ENCODE peak calls at places on chromosomes 2 and 18, in four cellular contexts. Z is PC-9, J is lower leg skin, M is IMR-90. D is an unnamed sample.

GRCh38 chr2:190344275-190344827 is 962 bp downstream of the INPP1 start:
- DNase-seq in Z (no peak), M (no peak), J (no peak), D (peak)

GRCh38 chr2:176092270-176093144 is at the start of gene HOXD13:
- DNase-seq in M (no peak), Z (no peak), J (peak), D (no peak)

GRCh38 chr2:165594935-165595255 is 125.4 kb downstream of the CSRNP3 start:
- DNase-seq in Z (no peak), J (no peak), M (no peak), D (no peak)

GRCh38 chr2:20916604-20917286 is 93.8 kb upstream of the LDAH start:
- DNase-seq in J (no peak), Z (no peak), M (peak), D (peak)

GRCh38 chr2:3329491-3329890 is 48.1 kb downstream of the EIPR1 start:
- DNase-seq in J (peak), M (no peak), Z (no peak), D (no peak)

GRCh38 chr2:215619989-215620388 is 184.1 kb upstream of the FN1 start:
- DNase-seq in Z (peak), J (no peak), M (no peak), D (no peak)

GRCh38 chr2:47344890-47345583 is 57.9 kb upstream of the MSH2 start:
- DNase-seq in M (peak), Z (peak), J (peak), D (peak)

GRCh38 chr2:20050104-20050711 is 1.2 kb downstream of the LAPTM4A start:
- DNase-seq in M (peak), J (no peak), Z (peak), D (peak)

GRCh38 chr2:109290887-109291675 is 162.1 kb downstream of the SH3RF3 start:
- DNase-seq in Z (no peak), J (no peak), M (peak), D (no peak)

GRCh38 chr2:238090887-238091286 is 9.3 kb upstream of the ESPNL start:
- DNase-seq in Z (no peak), M (no peak), J (no peak), D (no peak)

GRCh38 chr2:105789745-105790466 is 45.2 kb downstream of the NCK2 start:
- DNase-seq in J (peak), M (peak), Z (no peak), D (peak)

GRCh38 chr2:182259629-182260150 is 167.1 kb downstream of the PDE1A start:
- DNase-seq in M (peak), Z (no peak), J (no peak), D (peak)

GRCh38 chr18:80009661-80010550 is 21.5 kb upstream of the TXNL4A start:
- DNase-seq in M (peak), Z (peak), J (no peak), D (peak)

GRCh38 chr2:241123816-241124536 is 21.9 kb upstream of the MTERF4 start:
- DNase-seq in J (no peak), Z (peak), M (no peak), D (no peak)

GRCh38 chr2:184030978-184031377 is 567.4 kb upstream of the ZNF804A start:
- DNase-seq in Z (no peak), M (no peak), J (no peak), D (no peak)

GRCh38 chr2:218322756-218323525 is 30.6 kb upstream of the TMBIM1 start:
- DNase-seq in M (peak), J (peak), Z (peak), D (peak)

GRCh38 chr2:28663359-28663758 is 88.3 kb upstream of the PPP1CB start:
- DNase-seq in J (no peak), Z (no peak), M (peak), D (peak)

GRCh38 chr18:70332694-70333093 is 43.8 kb downstream of the SOCS6 start:
- DNase-seq in Z (no peak), M (peak), J (no peak), D (peak)

GRCh38 chr2:37560241-37560848 is 111.1 kb downstream of the CDC42EP3 start:
- DNase-seq in M (no peak), J (no peak), Z (no peak), D (no peak)

GRCh38 chr2:45962522-45962921 is 311.0 kb downstream of the PRKCE start:
- DNase-seq in M (peak), J (no peak), Z (no peak), D (peak)

GRCh38 chr2:28185881-28186280 is 206.8 kb upstream of the FOSL2 start:
- DNase-seq in M (peak), J (no peak), Z (no peak), D (peak)

GRCh38 chr2:148660999-148661398 is 16.4 kb downstream of the EPC2 start:
- DNase-seq in M (peak), J (no peak), Z (no peak), D (peak)

GRCh38 chr2:45843136-45843535 is 191.7 kb downstream of the PRKCE start:
- DNase-seq in J (no peak), Z (no peak), M (no peak), D (no peak)

GRCh38 chr2:53632714-53633113 is 134.9 kb upstream of the CHAC2 start:
- DNase-seq in Z (no peak), J (no peak), M (peak), D (peak)

GRCh38 chr2:161414385-161415040 is 1.6 kb upstream of the TBR1 start:
- DNase-seq in J (no peak), M (peak), Z (peak), D (peak)

GRCh38 chr2:33216508-33217182 is 259.8 kb upstream of the RASGRP3 start:
- DNase-seq in M (peak), J (no peak), Z (no peak), D (no peak)

GRCh38 chr2:127081826-127082633 is 24.9 kb downstream of the BIN1 start:
- DNase-seq in J (no peak), M (peak), Z (no peak), D (no peak)

GRCh38 chr18:9175115-9175514 is 38.5 kb downstream of the ANKRD12 start:
- DNase-seq in J (no peak), M (no peak), Z (no peak), D (no peak)

GRCh38 chr2:238916176-238916874 is 68.4 kb downstream of the TWIST2 start:
- DNase-seq in M (no peak), Z (no peak), J (peak), D (no peak)

GRCh38 chr2:100042559-100042958 is 99.8 kb downstream of the AFF3 start:
- DNase-seq in M (no peak), Z (no peak), J (no peak), D (no peak)

GRCh38 chr2:170819941-170820646 is 3.4 kb downstream of the GAD1 start:
- DNase-seq in Z (no peak), M (no peak), J (peak), D (no peak)

GRCh38 chr2:209523778-209524362 is 100.0 kb downstream of the MAP2 start:
- DNase-seq in M (peak), Z (no peak), J (no peak), D (no peak)

GRCh38 chr18:3879114-3879835 is 429.3 kb downstream of the TGIF1 start:
- DNase-seq in J (no peak), M (no peak), Z (no peak), D (no peak)

GRCh38 chr2:170307052-170307451 is 129.1 kb downstream of the MYO3B start:
- DNase-seq in J (no peak), M (no peak), Z (no peak), D (no peak)

GRCh38 chr18:11996907-11997306 is 15.6 kb downstream of the IMPA2 start:
- DNase-seq in Z (no peak), M (no peak), J (no peak), D (no peak)

GRCh38 chr2:35548171-35548570 is 807.4 kb upstream of the CRIM1 start:
- DNase-seq in Z (no peak), J (no peak), M (peak), D (peak)

GRCh38 chr2:204681412-204681811 is 136.1 kb downstream of the PARD3B start:
- DNase-seq in M (peak), J (no peak), Z (no peak), D (peak)

GRCh38 chr2:209505410-209505809 is 81.6 kb downstream of the MAP2 start:
- DNase-seq in J (no peak), M (no peak), Z (no peak), D (no peak)

GRCh38 chr2:171579481-171579880 is 57.2 kb downstream of the CYBRD1 start:
- DNase-seq in Z (no peak), M (peak), J (no peak), D (no peak)

GRCh38 chr2:206085742-206086445 is at the start of gene INO80D:
- DNase-seq in M (peak), J (peak), Z (peak), D (peak)
- TF ChIP-seq CTCF in M (peak), J (peak), Z (peak), D (peak)

GRCh38 chr2:154697422-154698237 is 865 bp upstream of the KCNJ3 start:
- DNase-seq in Z (peak), J (no peak), M (no peak), D (no peak)
- H3K4me3 ChIP-seq in Z (no peak), J (no peak), M (no peak), D (no peak)

GRCh38 chr2:231530099-231531085 is at the start of gene NMUR1:
- DNase-seq in Z (peak), J (peak), M (no peak), D (no peak)
- TF ChIP-seq CTCF in Z (peak), J (no peak), M (peak), D (peak)

GRCh38 chr2:62110415-62111025 is 85.4 kb upstream of the B3GNT2 start:
- DNase-seq in M (peak), J (no peak), Z (no peak), D (no peak)
- H3K4me3 ChIP-seq in M (no peak), J (no peak), Z (no peak), D (no peak)

GRCh38 chr2:69208023-69208595 is 178.9 kb downstream of the GFPT1 start:
- DNase-seq in Z (no peak), J (no peak), M (no peak), D (no peak)
- TF ChIP-seq CTCF in Z (peak), J (no peak), M (peak), D (peak)

DNA sequence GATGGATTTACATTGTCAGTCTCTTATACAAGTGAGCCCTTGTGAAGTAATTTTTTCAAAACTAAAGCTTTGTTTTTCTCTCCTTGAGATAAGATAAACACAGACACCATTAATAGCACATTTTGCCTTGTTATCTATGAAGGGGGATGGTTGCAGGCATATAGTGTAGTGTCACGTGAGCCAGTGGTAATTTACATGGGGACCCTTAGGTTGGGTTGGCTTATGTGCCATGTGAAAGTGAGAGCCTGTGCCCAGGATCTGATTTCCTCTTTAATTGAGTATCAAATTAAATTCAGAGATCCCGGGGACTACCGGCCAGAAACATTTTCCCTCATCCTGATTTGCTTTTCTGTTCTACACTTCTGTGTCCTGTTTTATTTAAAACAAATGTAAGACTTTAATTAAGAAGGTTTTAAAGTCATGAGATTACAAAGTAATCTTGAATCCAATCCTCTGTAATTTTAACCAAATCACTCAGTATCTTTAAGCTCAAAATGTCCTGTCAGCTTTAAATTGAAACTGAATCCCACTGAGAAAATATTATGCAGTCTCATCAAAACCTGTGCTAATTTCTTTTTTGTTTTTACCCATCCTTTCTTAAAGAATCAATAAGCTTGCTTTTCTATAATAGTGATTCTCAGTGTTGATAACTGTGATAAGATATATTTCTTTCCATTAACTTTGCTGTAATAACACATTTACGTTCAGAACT is 63.8 kb downstream of the PTPRM start:
- DNase-seq in M (no peak), J (no peak), Z (no peak), D (no peak)
- H3K4me3 ChIP-seq in M (no peak), J (no peak), Z (no peak), D (no peak)

GRCh38 chr2:121748202-121748601 is 7.2 kb upstream of the TSN start:
- DNase-seq in J (no peak), M (peak), Z (peak), D (peak)
- TF ChIP-seq CTCF in J (no peak), M (peak), Z (peak), D (peak)

DNA sequence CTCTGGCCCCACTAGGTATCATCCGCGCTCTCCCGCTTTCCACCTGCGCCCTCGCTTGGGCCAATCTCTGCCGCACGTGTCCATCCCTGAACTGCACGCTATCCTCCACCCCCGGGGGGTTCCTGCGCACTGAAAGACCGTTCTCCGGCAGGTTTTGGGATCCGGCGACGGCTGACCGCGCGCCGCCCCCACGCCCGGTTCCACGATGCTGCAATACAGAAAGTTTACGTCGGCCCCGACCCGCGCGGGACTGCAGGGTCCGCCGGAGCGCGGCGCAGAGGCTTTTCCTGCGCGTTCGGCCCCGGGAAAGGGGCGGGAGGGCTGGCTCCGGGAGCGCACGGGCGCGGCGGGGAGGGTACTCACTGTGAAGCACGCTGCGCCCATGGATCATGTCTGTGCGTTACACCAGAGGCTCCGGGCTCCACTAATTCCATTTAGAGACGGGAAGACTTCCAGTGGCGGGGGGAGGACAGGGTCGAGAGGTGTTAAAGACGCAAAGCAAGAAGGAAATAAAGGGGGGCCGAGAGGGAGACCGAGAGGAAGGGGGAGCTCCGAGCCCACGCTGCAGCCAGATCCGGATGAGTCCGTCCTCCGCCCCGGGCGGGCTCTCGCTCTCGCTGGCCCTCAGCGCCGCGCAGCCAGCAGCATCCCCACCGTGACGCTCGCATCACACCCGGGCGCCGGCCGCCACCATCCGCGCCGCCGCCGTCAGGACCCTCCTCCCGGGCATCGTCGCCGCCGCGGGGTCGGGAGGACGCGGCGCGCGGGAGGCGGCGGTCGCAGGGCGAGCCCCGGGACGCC is 686 bp downstream of the NETO1 start:
- DNase-seq in M (no peak), J (peak), Z (no peak), D (no peak)
- H3K4me3 ChIP-seq in M (peak), J (no peak), Z (no peak), D (peak)

GRCh38 chr2:143842836-143843235 is 677.1 kb downstream of the ZEB2 start:
- DNase-seq in M (no peak), J (no peak), Z (no peak), D (peak)

GRCh38 chr2:143840601-143841000 is 679.3 kb downstream of the ZEB2 start:
- DNase-seq in M (no peak), J (no peak), Z (no peak), D (no peak)

GRCh38 chr2:143839456-143839855 is 680.5 kb downstream of the ZEB2 start:
- DNase-seq in Z (no peak), M (no peak), J (no peak), D (no peak)

GRCh38 chr2:143843696-143844095 is 676.2 kb downstream of the ZEB2 start:
- DNase-seq in M (no peak), J (no peak), Z (no peak), D (no peak)

DNA sequence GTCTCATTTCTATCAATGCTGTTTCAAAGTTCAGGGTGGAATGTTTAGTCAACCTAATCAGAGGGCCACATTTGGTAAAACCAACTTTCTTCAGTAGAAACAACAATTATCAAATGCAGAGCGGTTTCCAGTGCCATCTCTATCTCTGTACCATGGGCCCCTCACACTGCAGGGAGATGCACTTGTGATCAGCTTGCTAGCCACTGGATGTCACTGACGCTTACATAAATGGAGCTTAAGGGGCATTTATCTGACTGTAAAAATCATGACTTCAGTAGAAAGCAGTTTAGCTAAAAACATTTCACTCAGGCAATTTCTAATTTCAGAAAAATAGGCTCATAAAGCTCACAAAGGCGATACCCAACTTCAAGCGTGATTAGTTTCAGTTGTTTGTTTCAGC is 678.0 kb downstream of the ZEB2 start:
- DNase-seq in J (no peak), M (peak), Z (no peak), D (peak)
- TF ChIP-seq CTCF in J (no peak), M (peak), Z (no peak), D (peak)

D was measured in AG10803.